ENCODE peak calls at places on chromosomes 4 and X, in seven cellular contexts. One of them, this sample, is unnamed.

GRCh38 chr4:156771171-156771837 is 200.3 kb downstream of the PDGFC start:
- DNase-seq in H1: no peak
- DNase-seq in trophoblast cell: peak; percentile 1
- DNase-seq in IMR-90: peak; percentile 69
- DNase-seq in neuronal stem cell: peak; percentile 41
- DNase-seq in mesendoderm: peak; percentile 28
- DNase-seq in H9: peak; percentile 33
- DNase-seq in this sample: peak; percentile 49

GRCh38 chr4:82780398-82781231 is 18.0 kb downstream of the SCD5 start:
- DNase-seq in H1: no peak
- DNase-seq in neuronal stem cell: no peak
- DNase-seq in trophoblast cell: no peak
- DNase-seq in mesendoderm: no peak
- DNase-seq in H9: peak; percentile 29
- DNase-seq in IMR-90: peak; percentile 59
- DNase-seq in this sample: peak; percentile 42

GRCh38 chr4:76751612-76752343 is 146.2 kb downstream of the SOWAHB start:
- DNase-seq in H1: no peak
- DNase-seq in IMR-90: no peak
- DNase-seq in H9: no peak
- DNase-seq in mesendoderm: no peak
- DNase-seq in neuronal stem cell: no peak
- DNase-seq in trophoblast cell: no peak
- DNase-seq in this sample: no peak

GRCh38 chr4:48902266-48902665 is 4.3 kb downstream of the OCIAD2 start:
- DNase-seq in neuronal stem cell: no peak
- DNase-seq in trophoblast cell: peak; percentile 81
- DNase-seq in IMR-90: peak; percentile 30
- DNase-seq in H1: no peak
- DNase-seq in H9: no peak
- DNase-seq in mesendoderm: no peak
- DNase-seq in this sample: peak; percentile 35

GRCh38 chrX:139750390-139750789 is 42.4 kb upstream of the MCF2 start:
- DNase-seq in IMR-90: peak; percentile 2
- DNase-seq in mesendoderm: no peak
- DNase-seq in H9: no peak
- DNase-seq in neuronal stem cell: no peak
- DNase-seq in trophoblast cell: no peak
- DNase-seq in H1: no peak
- DNase-seq in this sample: no peak

GRCh38 chr4:101954975-101955678 is 164.6 kb downstream of the BANK1 start:
- DNase-seq in trophoblast cell: no peak
- DNase-seq in H9: no peak
- DNase-seq in H1: no peak
- DNase-seq in neuronal stem cell: no peak
- DNase-seq in mesendoderm: no peak
- DNase-seq in IMR-90: no peak
- DNase-seq in this sample: no peak

GRCh38 chrX:41002021-41002420 is 83.2 kb upstream of the USP9X start:
- DNase-seq in mesendoderm: no peak
- DNase-seq in H1: no peak
- DNase-seq in trophoblast cell: no peak
- DNase-seq in H9: no peak
- DNase-seq in IMR-90: no peak
- DNase-seq in neuronal stem cell: no peak
- DNase-seq in this sample: no peak

GRCh38 chr4:81769244-81769643 is 297.5 kb upstream of the RASGEF1B start:
- DNase-seq in mesendoderm: no peak
- DNase-seq in trophoblast cell: peak; percentile 25
- DNase-seq in H1: no peak
- DNase-seq in IMR-90: no peak
- DNase-seq in neuronal stem cell: peak; percentile 3
- DNase-seq in H9: no peak
- DNase-seq in this sample: no peak

GRCh38 chr4:88027611-88028608 is 20.5 kb downstream of the PKD2 start:
- DNase-seq in IMR-90: peak; percentile 95
- DNase-seq in H1: no peak
- DNase-seq in trophoblast cell: peak; percentile 72
- DNase-seq in H9: no peak
- DNase-seq in neuronal stem cell: no peak
- DNase-seq in mesendoderm: no peak
- DNase-seq in this sample: peak; percentile 94

GRCh38 chr4:7904942-7905341 is 34.7 kb downstream of the AFAP1 start:
- DNase-seq in H9: no peak
- DNase-seq in neuronal stem cell: no peak
- DNase-seq in trophoblast cell: no peak
- DNase-seq in mesendoderm: no peak
- DNase-seq in IMR-90: peak; percentile 94
- DNase-seq in H1: no peak
- DNase-seq in this sample: peak; percentile 91

GRCh38 chr4:38128478-38129451 is 168.6 kb downstream of the PTTG2 start:
- DNase-seq in mesendoderm: peak; percentile 76
- DNase-seq in trophoblast cell: no peak
- DNase-seq in neuronal stem cell: no peak
- DNase-seq in H1: peak; percentile 59
- DNase-seq in H9: peak; percentile 74
- DNase-seq in IMR-90: peak; percentile 89
- DNase-seq in this sample: no peak

GRCh38 chr4:139286186-139286698 is 6.2 kb upstream of the MGARP start:
- DNase-seq in mesendoderm: no peak
- DNase-seq in trophoblast cell: no peak
- DNase-seq in H9: no peak
- DNase-seq in H1: no peak
- DNase-seq in neuronal stem cell: no peak
- DNase-seq in IMR-90: peak; percentile 26
- DNase-seq in this sample: no peak

GRCh38 chr4:67366341-67366861 is 178.9 kb downstream of the CENPC start:
- DNase-seq in H9: no peak
- DNase-seq in H1: no peak
- DNase-seq in neuronal stem cell: no peak
- DNase-seq in trophoblast cell: no peak
- DNase-seq in IMR-90: no peak
- DNase-seq in mesendoderm: no peak
- DNase-seq in this sample: peak; percentile 41

GRCh38 chr4:25356068-25356467 is 21.0 kb upstream of the ANAPC4 start:
- DNase-seq in neuronal stem cell: no peak
- DNase-seq in H9: no peak
- DNase-seq in IMR-90: no peak
- DNase-seq in H1: no peak
- DNase-seq in trophoblast cell: no peak
- DNase-seq in mesendoderm: no peak
- DNase-seq in this sample: no peak

GRCh38 chr4:25361253-25361652 is 15.8 kb upstream of the ANAPC4 start:
- DNase-seq in H9: no peak
- DNase-seq in H1: no peak
- DNase-seq in IMR-90: no peak
- DNase-seq in mesendoderm: peak; percentile 25
- DNase-seq in neuronal stem cell: no peak
- DNase-seq in trophoblast cell: no peak
- DNase-seq in this sample: no peak

DNA sequence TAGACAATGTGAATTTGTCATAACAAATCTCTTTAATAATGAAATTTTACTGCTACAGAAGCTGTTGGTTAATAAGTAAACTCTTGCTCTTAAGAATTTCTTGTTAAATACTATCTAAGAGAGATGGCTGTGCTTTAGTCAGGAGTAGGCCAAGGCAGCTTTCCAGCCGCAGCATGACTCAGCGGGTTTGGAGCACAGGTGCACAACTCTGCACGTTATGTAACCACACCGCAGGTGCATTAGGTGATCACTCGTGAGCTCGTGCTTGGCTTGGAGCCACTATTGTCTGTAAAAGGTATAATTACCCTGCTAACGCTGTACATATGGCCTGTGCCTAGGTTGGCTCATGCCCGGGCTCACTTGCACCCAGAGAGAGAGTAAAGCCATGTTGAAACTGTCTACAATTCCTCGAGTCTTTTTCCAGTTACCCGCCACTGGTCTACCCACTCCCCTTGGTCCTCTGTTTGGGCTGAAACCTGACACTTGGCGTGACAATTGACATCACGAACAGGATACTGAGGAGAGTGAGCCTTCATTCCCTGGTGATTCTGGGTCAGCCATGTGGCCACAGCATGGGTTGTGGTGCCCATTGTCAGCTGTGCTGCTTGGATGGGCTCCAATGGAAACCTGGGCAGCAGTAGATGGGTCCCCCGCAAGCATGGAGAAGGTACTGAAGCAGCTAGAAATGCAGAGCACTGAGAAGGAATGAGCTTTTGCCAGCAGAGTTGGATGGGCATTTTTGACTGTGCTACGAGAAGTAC is 18.4 kb upstream of the ANAPC4 start:
- DNase-seq in neuronal stem cell: no peak
- DNase-seq in trophoblast cell: no peak
- DNase-seq in H1: no peak
- DNase-seq in IMR-90: no peak
- DNase-seq in H9: no peak
- DNase-seq in mesendoderm: peak; percentile 29
- DNase-seq in this sample: no peak
- H3K4me2 ChIP-seq in neuronal stem cell: no peak overlapping the region
- H3K4me2 ChIP-seq in trophoblast cell: no peak overlapping the region
- H3K4me2 ChIP-seq in H1: no peak overlapping the region
- H3K4me2 ChIP-seq in IMR-90: no peak overlapping the region
- H3K4me2 ChIP-seq in H9: no peak overlapping the region
- H3K4me2 ChIP-seq in mesendoderm: no peak overlapping the region
- H3K4me2 ChIP-seq in this sample: no peak overlapping the region

DNA sequence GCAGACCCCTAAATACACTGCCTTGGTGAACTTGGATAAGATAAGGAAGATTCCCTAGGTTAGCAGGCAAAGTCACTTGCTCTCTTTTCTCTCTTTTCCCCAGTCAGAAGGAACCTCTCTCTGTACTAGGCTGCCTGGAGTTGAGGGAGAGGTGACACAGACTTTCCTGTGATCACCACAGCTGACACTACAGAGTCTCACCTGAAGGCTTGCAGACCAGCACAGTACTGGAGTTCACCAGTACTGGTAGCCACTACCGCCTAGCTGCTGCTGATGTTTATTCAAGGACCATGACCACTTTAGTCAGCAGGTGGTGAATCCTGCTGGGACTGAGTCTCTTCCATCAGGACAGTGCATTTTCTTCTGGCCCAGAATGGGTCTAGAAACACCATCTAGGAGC is 63.3 kb downstream of the PTPN13 start:
- DNase-seq in mesendoderm: no peak
- DNase-seq in neuronal stem cell: no peak
- DNase-seq in trophoblast cell: no peak
- DNase-seq in H1: no peak
- DNase-seq in H9: no peak
- DNase-seq in IMR-90: no peak
- DNase-seq in this sample: no peak
- H3K23ac ChIP-seq in mesendoderm: no peak overlapping the region
- H3K23ac ChIP-seq in neuronal stem cell: no peak overlapping the region
- H3K23ac ChIP-seq in trophoblast cell: no peak overlapping the region
- H3K23ac ChIP-seq in H1: no peak overlapping the region
- H3K23ac ChIP-seq in H9: no peak overlapping the region
- H3K23ac ChIP-seq in IMR-90: no peak overlapping the region
- H3K23ac ChIP-seq in this sample: no peak overlapping the region

GRCh38 chrX:10582215-10582733 is 38.1 kb downstream of the MID1 start:
- DNase-seq in neuronal stem cell: no peak
- DNase-seq in H9: no peak
- DNase-seq in IMR-90: peak; percentile 61
- DNase-seq in trophoblast cell: no peak
- DNase-seq in H1: no peak
- DNase-seq in mesendoderm: no peak
- DNase-seq in this sample: no peak

GRCh38 chrX:10579018-10579752 is 41.2 kb downstream of the MID1 start:
- DNase-seq in neuronal stem cell: no peak
- DNase-seq in mesendoderm: peak; percentile 19
- DNase-seq in IMR-90: peak; percentile 78
- DNase-seq in trophoblast cell: peak; percentile 56
- DNase-seq in H1: no peak
- DNase-seq in H9: no peak
- DNase-seq in this sample: peak; percentile 65

GRCh38 chrX:10576777-10577444 is 43.5 kb downstream of the MID1 start:
- DNase-seq in neuronal stem cell: no peak
- DNase-seq in H1: no peak
- DNase-seq in trophoblast cell: peak; percentile 41
- DNase-seq in mesendoderm: no peak
- DNase-seq in H9: no peak
- DNase-seq in IMR-90: no peak
- DNase-seq in this sample: no peak

GRCh38 chrX:10577863-10578262 is 42.5 kb downstream of the MID1 start:
- DNase-seq in trophoblast cell: no peak
- DNase-seq in neuronal stem cell: no peak
- DNase-seq in H1: no peak
- DNase-seq in H9: no peak
- DNase-seq in mesendoderm: no peak
- DNase-seq in IMR-90: no peak
- DNase-seq in this sample: no peak

GRCh38 chrX:10579753-10580060 is 40.7 kb downstream of the MID1 start:
- DNase-seq in H9: no peak
- DNase-seq in trophoblast cell: no peak
- DNase-seq in mesendoderm: no peak
- DNase-seq in neuronal stem cell: no peak
- DNase-seq in IMR-90: peak; percentile 37
- DNase-seq in H1: no peak
- DNase-seq in this sample: peak; percentile 24
- H3K4me2 ChIP-seq in H9: no peak overlapping the region
- H3K4me2 ChIP-seq in trophoblast cell: no peak overlapping the region
- H3K4me2 ChIP-seq in mesendoderm: no peak overlapping the region
- H3K4me2 ChIP-seq in neuronal stem cell: no peak overlapping the region
- H3K4me2 ChIP-seq in IMR-90: peak overlapping the region; percentile 98
- H3K4me2 ChIP-seq in H1: no peak overlapping the region
- H3K4me2 ChIP-seq in this sample: no peak overlapping the region

GRCh38 chrX:56318076-56318475 is 85.9 kb downstream of the KLF8 start:
- DNase-seq in H1: no peak
- DNase-seq in IMR-90: no peak
- DNase-seq in H9: no peak
- DNase-seq in neuronal stem cell: no peak
- DNase-seq in trophoblast cell: peak; percentile 29
- DNase-seq in mesendoderm: no peak
- DNase-seq in this sample: no peak

GRCh38 chrX:56309881-56310280 is 77.7 kb downstream of the KLF8 start:
- DNase-seq in H1: no peak
- DNase-seq in mesendoderm: no peak
- DNase-seq in trophoblast cell: no peak
- DNase-seq in H9: no peak
- DNase-seq in neuronal stem cell: no peak
- DNase-seq in IMR-90: no peak
- DNase-seq in this sample: no peak

GRCh38 chrX:56313308-56313707 is 81.2 kb downstream of the KLF8 start:
- DNase-seq in neuronal stem cell: no peak
- DNase-seq in H9: no peak
- DNase-seq in IMR-90: no peak
- DNase-seq in H1: no peak
- DNase-seq in mesendoderm: no peak
- DNase-seq in trophoblast cell: no peak
- DNase-seq in this sample: no peak

GRCh38 chrX:56310581-56310980 is 78.4 kb downstream of the KLF8 start:
- DNase-seq in mesendoderm: no peak
- DNase-seq in trophoblast cell: no peak
- DNase-seq in H1: no peak
- DNase-seq in H9: no peak
- DNase-seq in neuronal stem cell: no peak
- DNase-seq in IMR-90: no peak
- DNase-seq in this sample: no peak

DNA sequence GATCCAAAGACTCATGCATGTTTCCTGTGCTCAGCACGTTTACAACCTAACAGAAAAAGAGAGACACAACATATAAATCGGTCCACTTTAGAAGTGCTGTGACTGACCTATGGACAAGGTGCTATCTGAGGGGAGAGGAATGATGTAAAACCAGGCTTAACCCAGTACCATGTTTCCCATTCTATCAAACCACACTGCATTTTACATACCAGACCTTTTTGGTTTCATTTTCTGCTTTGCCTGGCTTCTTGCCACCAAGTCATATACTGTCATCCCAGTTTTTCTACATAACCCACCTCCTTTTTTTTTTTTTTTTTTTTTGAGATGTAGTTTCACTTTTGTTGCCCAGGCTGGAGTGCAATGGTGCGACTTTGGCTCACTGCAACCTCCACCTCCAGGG is 82.2 kb downstream of the KLF8 start:
- DNase-seq in H9: no peak
- DNase-seq in mesendoderm: no peak
- DNase-seq in neuronal stem cell: no peak
- DNase-seq in H1: no peak
- DNase-seq in IMR-90: no peak
- DNase-seq in trophoblast cell: peak; percentile 1
- DNase-seq in this sample: no peak
- H3K23ac ChIP-seq in H9: no peak overlapping the region
- H3K23ac ChIP-seq in mesendoderm: no peak overlapping the region
- H3K23ac ChIP-seq in neuronal stem cell: no peak overlapping the region
- H3K23ac ChIP-seq in H1: no peak overlapping the region
- H3K23ac ChIP-seq in IMR-90: no peak overlapping the region
- H3K23ac ChIP-seq in trophoblast cell: no peak overlapping the region
- H3K23ac ChIP-seq in this sample: no peak overlapping the region